ENCODE peak calls at places on chromosome 12, in nine cellular contexts. I is HS-27A; E is cerebellum; V is NCI-H2107; X is GM13977; A is spleen; W is small intestine; D is T-cell; P is CD8-positive, alpha-beta memory T cell. G is an unnamed sample.

GRCh38 chr12:11658796-11659195 is 9.3 kb downstream of the ETV6 start:
- DNase-seq in P (no peak), I (no peak), E (no peak), A (no peak), V (no peak), W (no peak), D (no peak), X (no peak), G (no peak)

GRCh38 chr12:27524839-27525238 is 833 bp downstream of the PPFIBP1 start:
- DNase-seq in X (no peak), P (no peak), W (peak; percentile 24), A (no peak), E (no peak), V (no peak), D (no peak), I (no peak), G (no peak)

GRCh38 chr12:81573228-81573627 is 185.9 kb downstream of the PPFIA2 start:
- DNase-seq in D (no peak), P (no peak), X (no peak), V (no peak), E (no peak), W (no peak), I (no peak), A (no peak), G (no peak)

GRCh38 chr12:45895961-45896360 is 94.4 kb downstream of the SCAF11 start:
- DNase-seq in A (no peak), E (no peak), X (no peak), V (no peak), P (no peak), W (no peak), I (no peak), D (no peak), G (no peak)

GRCh38 chr12:46744256-46744655 is 81.5 kb downstream of the SLC38A4 start:
- DNase-seq in X (no peak), D (no peak), E (no peak), W (no peak), P (no peak), V (no peak), I (no peak), A (no peak), G (no peak)

GRCh38 chr12:133190176-133190575 is 8.9 kb downstream of the ZNF268 start:
- DNase-seq in D (no peak), I (no peak), E (no peak), P (no peak), A (no peak), V (no peak), X (no peak), W (no peak), G (no peak)

GRCh38 chr12:34599530-34600513 is 577.5 kb downstream of the ALG10 start:
- DNase-seq in P (no peak), A (peak; percentile 20), I (no peak), D (no peak), X (peak; percentile 1), V (no peak), E (no peak), W (no peak), G (peak; percentile 41)

GRCh38 chr12:76909290-76909689 is 30.5 kb upstream of the CSRP2 start:
- DNase-seq in W (no peak), E (no peak), I (no peak), V (no peak), P (no peak), X (no peak), D (no peak), A (no peak), G (no peak)

GRCh38 chr12:105212431-105212830 is 23.5 kb downstream of the APPL2 start:
- DNase-seq in A (no peak), D (no peak), E (no peak), V (no peak), W (no peak), X (no peak), P (no peak), I (peak; percentile 56), G (no peak)

GRCh38 chr12:116969615-116970575 is 59.1 kb downstream of the FBXW8 start:
- DNase-seq in D (no peak), P (no peak), A (no peak), X (no peak), I (no peak), V (no peak), E (peak; percentile 88), W (no peak), G (no peak)

GRCh38 chr12:65858831-65859230 is 34.5 kb downstream of the HMGA2 start:
- DNase-seq in P (no peak), D (no peak), I (no peak), E (no peak), A (no peak), V (no peak), W (no peak), X (no peak), G (no peak)

GRCh38 chr12:130026608-130027176 is 122.9 kb upstream of the TMEM132D start:
- DNase-seq in I (no peak), A (no peak), X (peak; percentile 62), P (no peak), V (no peak), D (peak; percentile 19), E (peak; percentile 33), W (peak; percentile 37), G (no peak)

GRCh38 chr12:47082963-47083621 is 3.3 kb upstream of the AMIGO2 start:
- DNase-seq in E (no peak), V (no peak), W (no peak), D (no peak), P (no peak), I (peak; percentile 85), X (no peak), A (no peak), G (no peak)

G was measured in upper lobe of right lung.